ENCODE peak calls at places on chromosomes 7 and 10, in eight cellular contexts. U is EL; B is activated CD4-positive, CD25-positive, alpha-beta regulatory T cell; C is Calu3; T is NCI-H1694; R is OCI-LY7; W is GM23338; S is NCI-H1436. J is an unnamed sample.

GRCh38 chr7:25259487-25260243 is 31.4 kb upstream of the NPVF start:
- DNase-seq in S (peak; percentile 86), T (peak; percentile 86), B (peak; percentile 16), C (peak; percentile 80), U (peak; percentile 71), R (peak; percentile 83), W (peak; percentile 95), J (peak; percentile 33)

GRCh38 chr7:21587139-21587773 is 44.4 kb downstream of the DNAH11 start:
- DNase-seq in R (no peak), S (no peak), B (no peak), W (peak; percentile 16), C (no peak), U (no peak), T (no peak), J (no peak)

GRCh38 chr7:139231513-139232376 is 708 bp downstream of the UBN2 start:
- DNase-seq in C (peak; percentile 37), T (no peak), S (no peak), U (peak; percentile 55), B (peak; percentile 22), W (peak; percentile 60), R (peak; percentile 55), J (no peak)

GRCh38 chr10:61835909-61836232 is 65.6 kb upstream of the ARID5B start:
- DNase-seq in R (no peak), B (no peak), W (no peak), T (no peak), S (no peak), C (no peak), U (peak; percentile 72), J (no peak)

GRCh38 chr7:91953618-91954017 is 13.0 kb downstream of the AKAP9 start:
- DNase-seq in T (no peak), R (peak; percentile 32), B (no peak), W (peak; percentile 11), C (no peak), U (peak; percentile 5), S (no peak), J (no peak)

GRCh38 chr10:83515001-83515400 is 624.3 kb upstream of the GHITM start:
- DNase-seq in B (no peak), T (no peak), C (no peak), W (no peak), S (no peak), U (no peak), R (no peak), J (no peak)

GRCh38 chr7:44548893-44549292 is 7.8 kb upstream of the NPC1L1 start:
- DNase-seq in B (no peak), T (no peak), S (no peak), R (no peak), W (no peak), U (no peak), C (no peak), J (no peak)

GRCh38 chr7:43879477-43879876 is 10.2 kb upstream of the MRPS24 start:
- DNase-seq in B (no peak), U (peak; percentile 81), C (no peak), R (no peak), S (no peak), W (no peak), T (no peak), J (peak; percentile 49)